ENCODE peak calls at places on chromosomes 2 and 18, in six cellular contexts. K is activated T-cell treated with anti-CD3 and anti-CD28 coated beads, Interleukin-2, amount 50 U/mL, for 48 hours; H is pancreas; S is hippocampal formation; C is stimulated activated CD4-positive, alpha-beta T cell treated with anti-CD3 and anti-CD28 coated beads, TNF-alpha, amount 100 ng/mL, for 1 hour; P is Ammon's horn. B is an unnamed sample.

GRCh38 chr2:35099345-35099744 is 1256.2 kb upstream of the CRIM1 start:
- DNase-seq in H (no peak), K (no peak), P (no peak), C (no peak), S (no peak), B (no peak)

GRCh38 chr2:197198890-197199289 is 111.7 kb downstream of the ANKRD44 start:
- DNase-seq in H (no peak), K (peak; percentile 81), P (peak; percentile 74), S (peak; percentile 49), C (peak; percentile 73), B (peak; percentile 76)

GRCh38 chr2:27016801-27017325 is 15.9 kb upstream of the TMEM214 start:
- DNase-seq in H (no peak), S (peak; percentile 20), C (peak; percentile 10), P (peak; percentile 49), K (peak; percentile 59), B (no peak)

GRCh38 chr2:75896779-75897366 is 186.2 kb upstream of the GCFC2 start:
- DNase-seq in H (no peak), C (no peak), S (peak; percentile 13), K (no peak), P (peak; percentile 68), B (no peak)

GRCh38 chr2:100259991-100260390 is 62.3 kb downstream of the LONRF2 start:
- DNase-seq in H (no peak), C (no peak), S (no peak), P (no peak), K (no peak), B (no peak)

GRCh38 chr2:34670482-34670881 is 1071.4 kb upstream of the FAM98A start:
- DNase-seq in H (no peak), C (no peak), P (no peak), K (no peak), S (no peak), B (no peak)

GRCh38 chr2:96205888-96206287 is 2.7 kb downstream of the STARD7 start:
- DNase-seq in K (no peak), C (no peak), P (no peak), S (no peak), H (no peak), B (no peak)

GRCh38 chr18:574456-575228 is 5.5 kb upstream of the CETN1 start:
- DNase-seq in H (no peak), K (no peak), S (no peak), C (no peak), P (no peak), B (no peak)

GRCh38 chr2:60525859-60526258 is 27.6 kb downstream of the BCL11A start:
- DNase-seq in H (no peak), K (no peak), S (no peak), C (no peak), P (no peak), B (no peak)

GRCh38 chr18:9758624-9759075 is 50.5 kb downstream of the RAB31 start:
- DNase-seq in S (no peak), H (no peak), P (no peak), C (no peak), K (no peak), B (no peak)

GRCh38 chr18:48934400-48934707 is 16.4 kb downstream of the SMAD7 start:
- DNase-seq in H (no peak), K (no peak), P (no peak), C (no peak), S (no peak), B (no peak)

GRCh38 chr2:118973542-118973951 is 31.6 kb downstream of the MARCO start:
- DNase-seq in S (no peak), H (no peak), C (no peak), K (no peak), P (peak; percentile 1), B (no peak)

GRCh38 chr2:19299032-19299431 is 59.4 kb downstream of the OSR1 start:
- DNase-seq in H (no peak), P (no peak), S (no peak), K (no peak), C (no peak), B (no peak)

GRCh38 chr18:48124857-48125626 is 194.6 kb upstream of the SMAD2 start:
- DNase-seq in C (no peak), K (peak; percentile 49), P (no peak), S (no peak), H (no peak), B (no peak)

GRCh38 chr2:127874378-127875271 is 11.1 kb downstream of the AMMECR1L start:
- DNase-seq in C (no peak), H (no peak), P (no peak), K (no peak), S (no peak), B (no peak)

GRCh38 chr2:160906878-160907277 is 253.3 kb upstream of the TANK start:
- DNase-seq in K (no peak), H (no peak), P (no peak), C (no peak), S (no peak), B (no peak)

GRCh38 chr2:165070089-165070488 is 114.8 kb upstream of the SLC38A11 start:
- DNase-seq in S (no peak), K (no peak), H (no peak), P (no peak), C (no peak), B (no peak)

GRCh38 chr2:109368798-109369197 is 239.8 kb downstream of the SH3RF3 start:
- DNase-seq in C (no peak), K (no peak), P (no peak), H (no peak), S (no peak), B (no peak)

GRCh38 chr2:221448857-221449390 is 123.2 kb downstream of the EPHA4 start:
- DNase-seq in S (no peak), H (no peak), K (no peak), C (no peak), P (no peak), B (no peak)

GRCh38 chr2:122193622-122194021 is 438.2 kb downstream of the TSN start:
- DNase-seq in S (no peak), P (no peak), K (no peak), H (no peak), C (no peak), B (no peak)

GRCh38 chr2:203591642-203592041 is 56.5 kb upstream of the RAPH1 start:
- DNase-seq in C (no peak), H (no peak), P (peak; percentile 15), S (no peak), K (no peak), B (no peak)

GRCh38 chr18:48799724-48800315 is 150.9 kb downstream of the SMAD7 start:
- DNase-seq in S (no peak), C (no peak), K (peak; percentile 21), P (no peak), H (no peak), B (no peak)

GRCh38 chr2:54106631-54107454 is 8.6 kb upstream of the ACYP2 start:
- DNase-seq in H (no peak), C (no peak), K (no peak), S (peak; percentile 25), P (peak; percentile 86), B (peak; percentile 29)

GRCh38 chr2:44139741-44140140 is 28.9 kb upstream of the PPM1B start:
- DNase-seq in H (no peak), S (no peak), P (no peak), K (no peak), C (no peak), B (no peak)

GRCh38 chr2:200259577-200259957 is 46.9 kb upstream of the SPATS2L start:
- DNase-seq in S (no peak), K (no peak), C (no peak), P (no peak), H (no peak), B (no peak)

GRCh38 chr18:63887424-63887823 is at the start of gene SERPINB2:
- DNase-seq in S (no peak), K (no peak), H (no peak), P (no peak), C (no peak), B (no peak)

GRCh38 chr18:63311481-63312409 is 7.8 kb downstream of the BCL2 start:
- DNase-seq in S (no peak), K (no peak), P (no peak), H (no peak), C (no peak), B (peak; percentile 60)

B was measured in memory B cell.